ENCODE peak calls at places on chromosomes 6 and 20, in six cellular contexts. One of them, this sample, is unnamed.

GRCh38 chr6:40778186-40778585 is 191.0 kb upstream of the LRFN2 start:
- DNase-seq in breast epithelium: no peak
- DNase-seq in upper lobe of left lung: no peak
- DNase-seq in ovary: no peak
- DNase-seq in heart left ventricle: no peak
- DNase-seq in spleen: no peak
- DNase-seq in this sample: no peak

GRCh38 chr6:129748212-129748900 is 38.4 kb upstream of the ARHGAP18 start:
- DNase-seq in breast epithelium: peak; percentile 39
- DNase-seq in ovary: no peak
- DNase-seq in heart left ventricle: no peak
- DNase-seq in spleen: peak; percentile 66
- DNase-seq in upper lobe of left lung: peak; percentile 37
- DNase-seq in this sample: no peak

GRCh38 chr6:26607434-26608230 is 10.9 kb downstream of the ABT1 start:
- DNase-seq in spleen: no peak
- DNase-seq in breast epithelium: no peak
- DNase-seq in heart left ventricle: no peak
- DNase-seq in upper lobe of left lung: peak; percentile 25
- DNase-seq in ovary: no peak
- DNase-seq in this sample: no peak

GRCh38 chr6:34025851-34026250 is 120.0 kb downstream of the GRM4 start:
- DNase-seq in breast epithelium: no peak
- DNase-seq in upper lobe of left lung: no peak
- DNase-seq in spleen: no peak
- DNase-seq in ovary: no peak
- DNase-seq in heart left ventricle: no peak
- DNase-seq in this sample: no peak

GRCh38 chr6:111843347-111844147 is 29.7 kb downstream of the FYN start:
- DNase-seq in ovary: no peak
- DNase-seq in spleen: peak; percentile 81
- DNase-seq in breast epithelium: no peak
- DNase-seq in heart left ventricle: no peak
- DNase-seq in upper lobe of left lung: no peak
- DNase-seq in this sample: no peak

GRCh38 chr20:8994045-8994444 is 74.8 kb upstream of the PLCB4 start:
- DNase-seq in breast epithelium: no peak
- DNase-seq in upper lobe of left lung: no peak
- DNase-seq in heart left ventricle: no peak
- DNase-seq in ovary: no peak
- DNase-seq in spleen: no peak
- DNase-seq in this sample: no peak

GRCh38 chr20:39298566-39299501 is 336.7 kb downstream of the DHX35 start:
- DNase-seq in ovary: no peak
- DNase-seq in breast epithelium: no peak
- DNase-seq in spleen: no peak
- DNase-seq in upper lobe of left lung: no peak
- DNase-seq in heart left ventricle: no peak
- DNase-seq in this sample: no peak

GRCh38 chr6:46370622-46371021 is 120.6 kb downstream of the RCAN2 start:
- DNase-seq in breast epithelium: no peak
- DNase-seq in spleen: no peak
- DNase-seq in heart left ventricle: no peak
- DNase-seq in ovary: no peak
- DNase-seq in upper lobe of left lung: no peak
- DNase-seq in this sample: no peak

GRCh38 chr6:42230320-42231034 is 12.8 kb upstream of the MRPS10 start:
- DNase-seq in ovary: peak; percentile 54
- DNase-seq in heart left ventricle: no peak
- DNase-seq in upper lobe of left lung: no peak
- DNase-seq in breast epithelium: no peak
- DNase-seq in spleen: no peak
- DNase-seq in this sample: no peak

GRCh38 chr6:149080511-149080910 is 237.0 kb upstream of the TAB2 start:
- DNase-seq in breast epithelium: no peak
- DNase-seq in upper lobe of left lung: no peak
- DNase-seq in heart left ventricle: no peak
- DNase-seq in ovary: no peak
- DNase-seq in spleen: no peak
- DNase-seq in this sample: no peak

GRCh38 chr20:35404614-35405259 is 7.0 kb downstream of the UQCC1 start:
- DNase-seq in spleen: no peak
- DNase-seq in heart left ventricle: no peak
- DNase-seq in ovary: no peak
- DNase-seq in breast epithelium: no peak
- DNase-seq in upper lobe of left lung: no peak
- DNase-seq in this sample: no peak

GRCh38 chr6:129635396-129636164 is 74.4 kb downstream of the ARHGAP18 start:
- DNase-seq in upper lobe of left lung: no peak
- DNase-seq in breast epithelium: no peak
- DNase-seq in spleen: no peak
- DNase-seq in heart left ventricle: no peak
- DNase-seq in ovary: no peak
- DNase-seq in this sample: no peak

GRCh38 chr6:131164506-131164905 is 29.2 kb downstream of the AKAP7 start:
- DNase-seq in spleen: no peak
- DNase-seq in ovary: no peak
- DNase-seq in heart left ventricle: no peak
- DNase-seq in upper lobe of left lung: no peak
- DNase-seq in breast epithelium: no peak
- DNase-seq in this sample: no peak

GRCh38 chr6:10278786-10279185 is 136.1 kb downstream of the TFAP2A start:
- DNase-seq in spleen: no peak
- DNase-seq in upper lobe of left lung: no peak
- DNase-seq in heart left ventricle: no peak
- DNase-seq in breast epithelium: peak; percentile 42
- DNase-seq in ovary: no peak
- DNase-seq in this sample: no peak

GRCh38 chr6:166361080-166361429 is 18.7 kb upstream of the SFT2D1 start:
- DNase-seq in breast epithelium: peak; percentile 78
- DNase-seq in spleen: no peak
- DNase-seq in heart left ventricle: no peak
- DNase-seq in upper lobe of left lung: peak; percentile 40
- DNase-seq in ovary: no peak
- DNase-seq in this sample: no peak

GRCh38 chr6:37049990-37050853 is 44.8 kb downstream of the FGD2 start:
- DNase-seq in spleen: peak; percentile 95
- DNase-seq in heart left ventricle: peak; percentile 74
- DNase-seq in breast epithelium: no peak
- DNase-seq in upper lobe of left lung: peak; percentile 89
- DNase-seq in ovary: no peak
- DNase-seq in this sample: peak; percentile 78
- TF ChIP-seq POLR2A in spleen: no peak
- TF ChIP-seq POLR2A in heart left ventricle: no peak
- TF ChIP-seq POLR2A in breast epithelium: no peak
- TF ChIP-seq POLR2A in upper lobe of left lung: no peak
- TF ChIP-seq POLR2A in ovary: no peak
- TF ChIP-seq POLR2A in this sample: no peak

GRCh38 chr20:48718914-48719578 is 108.8 kb downstream of the PREX1 start:
- DNase-seq in heart left ventricle: no peak
- DNase-seq in upper lobe of left lung: peak; percentile 50
- DNase-seq in ovary: no peak
- DNase-seq in spleen: peak; percentile 88
- DNase-seq in breast epithelium: no peak
- DNase-seq in this sample: no peak
- H3K36me3 ChIP-seq in heart left ventricle: no peaks in the 10 kb centered on the region
- H3K36me3 ChIP-seq in upper lobe of left lung: peaks cover 3% of the 10 kb centered on the region
- H3K36me3 ChIP-seq in ovary: no peaks in the 10 kb centered on the region
- H3K36me3 ChIP-seq in spleen: peaks cover 70% of the 10 kb centered on the region
- H3K36me3 ChIP-seq in breast epithelium: no peaks in the 10 kb centered on the region
- H3K36me3 ChIP-seq in this sample: no peaks in the 10 kb centered on the region

GRCh38 chr6:31794866-31795615 is 511 bp downstream of the VARS1 start:
- DNase-seq in heart left ventricle: no peak
- DNase-seq in upper lobe of left lung: no peak
- DNase-seq in spleen: peak; percentile 84
- DNase-seq in breast epithelium: no peak
- DNase-seq in ovary: no peak
- DNase-seq in this sample: no peak
- TF ChIP-seq POLR2A in heart left ventricle: no peak
- TF ChIP-seq POLR2A in upper lobe of left lung: no peak
- TF ChIP-seq POLR2A in spleen: no peak
- TF ChIP-seq POLR2A in breast epithelium: no peak
- TF ChIP-seq POLR2A in ovary: no peak
- TF ChIP-seq POLR2A in this sample: no peak

DNA sequence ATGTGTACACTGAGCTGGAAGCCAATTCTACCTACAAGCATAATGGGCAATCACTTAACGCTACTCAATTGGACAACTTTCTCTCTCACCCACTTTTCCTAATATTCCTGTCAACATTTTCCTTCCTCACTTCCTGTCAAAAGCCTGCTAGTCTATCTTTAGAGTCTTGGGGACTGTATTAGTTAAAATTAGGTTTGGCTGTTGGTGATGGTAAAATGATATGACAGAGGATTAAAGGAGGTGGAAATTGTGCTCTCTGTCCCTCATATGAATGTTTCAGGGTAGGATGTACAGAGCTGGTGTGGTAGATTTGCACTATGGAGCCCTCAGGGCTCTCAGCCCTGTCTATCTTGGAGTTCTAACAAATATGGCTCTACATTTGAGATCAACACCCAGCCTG is 129.7 kb downstream of the CEP57L1 start:
- DNase-seq in ovary: no peak
- DNase-seq in breast epithelium: no peak
- DNase-seq in spleen: no peak
- DNase-seq in upper lobe of left lung: no peak
- DNase-seq in heart left ventricle: no peak
- DNase-seq in this sample: no peak
- H3K36me3 ChIP-seq in ovary: no peaks in the 10 kb centered on the region
- H3K36me3 ChIP-seq in breast epithelium: no peaks in the 10 kb centered on the region
- H3K36me3 ChIP-seq in spleen: no peaks in the 10 kb centered on the region
- H3K36me3 ChIP-seq in upper lobe of left lung: no peaks in the 10 kb centered on the region
- H3K36me3 ChIP-seq in heart left ventricle: no peaks in the 10 kb centered on the region
- H3K36me3 ChIP-seq in this sample: no peaks in the 10 kb centered on the region

GRCh38 chr6:143676437-143677045 is 1.2 kb upstream of the PHACTR2 start:
- DNase-seq in heart left ventricle: no peak
- DNase-seq in upper lobe of left lung: no peak
- DNase-seq in spleen: no peak
- DNase-seq in breast epithelium: no peak
- DNase-seq in ovary: no peak
- DNase-seq in this sample: no peak

GRCh38 chr6:143680157-143680556 is 2.4 kb downstream of the PHACTR2 start:
- DNase-seq in heart left ventricle: no peak
- DNase-seq in upper lobe of left lung: no peak
- DNase-seq in spleen: no peak
- DNase-seq in breast epithelium: no peak
- DNase-seq in ovary: no peak
- DNase-seq in this sample: no peak

GRCh38 chr6:143678980-143679379 is 1.2 kb downstream of the PHACTR2 start:
- DNase-seq in spleen: no peak
- DNase-seq in upper lobe of left lung: no peak
- DNase-seq in heart left ventricle: no peak
- DNase-seq in ovary: no peak
- DNase-seq in breast epithelium: no peak
- DNase-seq in this sample: no peak

GRCh38 chr6:143677577-143677890 is 231 bp upstream of the PHACTR2 start:
- DNase-seq in spleen: no peak
- DNase-seq in upper lobe of left lung: no peak
- DNase-seq in ovary: no peak
- DNase-seq in heart left ventricle: no peak
- DNase-seq in breast epithelium: no peak
- DNase-seq in this sample: no peak

GRCh38 chr6:143677891-143678737 is at the start of gene PHACTR2:
- DNase-seq in upper lobe of left lung: peak; percentile 79
- DNase-seq in spleen: peak; percentile 88
- DNase-seq in breast epithelium: peak; percentile 39
- DNase-seq in ovary: peak; percentile 82
- DNase-seq in heart left ventricle: peak; percentile 85
- DNase-seq in this sample: peak; percentile 91
- TF ChIP-seq POLR2A in upper lobe of left lung: peak; percentile 78
- TF ChIP-seq POLR2A in spleen: peak; percentile 38
- TF ChIP-seq POLR2A in breast epithelium: no peak
- TF ChIP-seq POLR2A in ovary: no peak
- TF ChIP-seq POLR2A in heart left ventricle: no peak
- TF ChIP-seq POLR2A in this sample: peak; percentile 20